ENCODE peak calls at places on chromosomes 3 and 15, in five cellular contexts. C is AG04450, Q is colonic mucosa, N is keratinocyte, U is Panc1. K is an unnamed sample.

GRCh38 chr3:145704020-145704419 is 457.0 kb downstream of the PLOD2 start:
- DNase-seq in C (no peak), Q (no peak), N (no peak), U (no peak), K (no peak)

GRCh38 chr3:155876037-155876436 is 5.6 kb downstream of the GMPS start:
- DNase-seq in C (no peak), Q (no peak), N (no peak), U (no peak), K (no peak)

GRCh38 chr3:169404491-169404890 is 259.0 kb downstream of the MECOM start:
- DNase-seq in C (no peak), Q (no peak), N (no peak), U (no peak), K (no peak)

GRCh38 chr3:50637012-50637411 is 20.1 kb downstream of the MAPKAPK3 start:
- DNase-seq in C (no peak), Q (no peak), N (no peak), U (no peak), K (no peak)

GRCh38 chr3:43180027-43180426 is 74.1 kb upstream of the POMGNT2 start:
- DNase-seq in C (peak; percentile 73), Q (peak; percentile 61), N (peak; percentile 88), U (no peak), K (peak; percentile 91)

GRCh38 chr3:160927620-160928019 is 171.6 kb downstream of the PPM1L start:
- DNase-seq in C (no peak), Q (no peak), N (no peak), U (no peak), K (no peak)

GRCh38 chr3:187130346-187131066 is 8.8 kb downstream of the RPL39L start:
- DNase-seq in C (peak; percentile 10), Q (no peak), N (no peak), U (no peak), K (peak; percentile 53)

GRCh38 chr15:45169608-45170480 is 17.9 kb downstream of the SHF start:
- DNase-seq in C (no peak), Q (no peak), N (no peak), U (no peak), K (no peak)

GRCh38 chr15:31366169-31366734 is 39.6 kb downstream of the KLF13 start:
- DNase-seq in C (no peak), Q (peak; percentile 45), N (no peak), U (no peak), K (no peak)

GRCh38 chr3:186483611-186484340 is 60.4 kb downstream of the CRYGS start:
- DNase-seq in C (no peak), Q (no peak), N (no peak), U (no peak), K (no peak)

GRCh38 chr3:99774467-99774866 is 43.2 kb upstream of the CMSS1 start:
- DNase-seq in C (peak; percentile 23), Q (no peak), N (peak; percentile 93), U (no peak), K (peak; percentile 88)

GRCh38 chr15:86167816-86168215 is 88.1 kb downstream of the AGBL1 start:
- DNase-seq in C (no peak), Q (no peak), N (no peak), U (no peak), K (no peak)

GRCh38 chr15:89096664-89097063 is 8.4 kb downstream of the ABHD2 start:
- DNase-seq in C (no peak), Q (no peak), N (no peak), U (no peak), K (no peak)

GRCh38 chr3:126539558-126540250 is 15.7 kb downstream of the CHST13 start:
- DNase-seq in C (no peak), Q (no peak), N (no peak), U (no peak), K (no peak)

GRCh38 chr15:66751579-66751978 is 49.5 kb downstream of the SMAD6 start:
- DNase-seq in C (no peak), Q (no peak), N (no peak), U (no peak), K (no peak)

GRCh38 chr15:100108346-100108745 is 233.4 kb downstream of the ADAMTS17 start:
- DNase-seq in C (no peak), Q (no peak), N (no peak), U (no peak), K (no peak)

GRCh38 chr3:148175215-148175614 is 522.5 kb upstream of the AGTR1 start:
- DNase-seq in C (no peak), Q (no peak), N (no peak), U (no peak), K (no peak)

GRCh38 chr3:196341142-196341541 is 3.0 kb upstream of the TM4SF19 start:
- DNase-seq in C (no peak), Q (no peak), N (no peak), U (no peak), K (no peak)

GRCh38 chr3:20984594-20985207 is 766.3 kb downstream of the ZNF385D start:
- DNase-seq in C (no peak), Q (no peak), N (no peak), U (no peak), K (no peak)

GRCh38 chr3:10370429-10370828 is 49.5 kb upstream of the SEC13 start:
- DNase-seq in C (peak; percentile 79), Q (no peak), N (no peak), U (no peak), K (no peak)

GRCh38 chr3:44411031-44411645 is 66.3 kb downstream of the ZNF445 start:
- DNase-seq in C (no peak), Q (no peak), N (no peak), U (no peak), K (no peak)

GRCh38 chr15:80818996-80819395 is 39.8 kb downstream of the CEMIP start:
- DNase-seq in C (no peak), Q (no peak), N (no peak), U (no peak), K (no peak)

GRCh38 chr15:74543583-74543982 is 2.6 kb downstream of the ARID3B start:
- DNase-seq in C (no peak), Q (no peak), N (no peak), U (no peak), K (no peak)

GRCh38 chr3:72776-73175 is 123.8 kb upstream of the CHL1 start:
- DNase-seq in C (no peak), Q (no peak), N (no peak), U (no peak), K (no peak)

DNA sequence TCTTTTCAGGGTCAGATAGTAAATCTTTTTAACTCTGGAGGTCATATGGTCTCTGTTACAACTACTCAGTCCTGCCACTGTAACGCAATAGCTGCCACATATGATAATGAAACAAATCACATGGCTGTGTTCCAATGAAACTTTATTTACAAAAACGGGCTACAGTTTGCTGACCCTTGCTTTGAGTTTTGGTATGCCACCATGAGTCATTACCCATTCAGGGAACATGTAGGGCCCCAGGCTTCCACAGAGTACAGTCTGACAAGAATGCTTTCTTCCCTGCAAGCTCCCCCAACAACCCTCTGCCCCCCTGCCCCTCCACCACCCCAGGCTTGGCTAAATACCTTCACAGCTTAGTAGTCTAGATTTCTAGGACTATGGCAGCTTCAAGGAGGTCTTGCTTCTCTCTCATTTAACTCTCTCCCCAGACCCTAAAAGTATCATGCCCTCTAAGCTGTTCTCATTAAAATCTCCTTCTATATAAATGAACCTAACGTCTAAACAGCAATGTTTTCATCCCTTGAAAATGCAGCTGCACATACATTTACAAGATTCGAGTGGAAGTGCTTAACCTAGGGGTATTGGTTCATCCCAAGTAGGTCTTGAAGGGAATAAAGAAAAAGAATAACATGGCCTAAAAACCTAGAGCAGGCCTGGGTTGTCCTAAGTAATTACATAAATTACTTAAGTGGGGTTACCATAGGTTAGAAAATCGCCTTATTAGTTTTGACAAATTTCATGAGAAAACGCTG is 117.8 kb upstream of the PRICKLE2 start:
- DNase-seq in C (peak; percentile 69), Q (no peak), N (peak; percentile 49), U (no peak), K (peak; percentile 70)
- H3K27ac ChIP-seq in C (peak overlapping the region; percentile 47), Q (peak overlapping the region; percentile 44), N (peak overlapping the region; percentile 43), U (no peak overlapping the region), K (peak overlapping the region; percentile 60)

DNA sequence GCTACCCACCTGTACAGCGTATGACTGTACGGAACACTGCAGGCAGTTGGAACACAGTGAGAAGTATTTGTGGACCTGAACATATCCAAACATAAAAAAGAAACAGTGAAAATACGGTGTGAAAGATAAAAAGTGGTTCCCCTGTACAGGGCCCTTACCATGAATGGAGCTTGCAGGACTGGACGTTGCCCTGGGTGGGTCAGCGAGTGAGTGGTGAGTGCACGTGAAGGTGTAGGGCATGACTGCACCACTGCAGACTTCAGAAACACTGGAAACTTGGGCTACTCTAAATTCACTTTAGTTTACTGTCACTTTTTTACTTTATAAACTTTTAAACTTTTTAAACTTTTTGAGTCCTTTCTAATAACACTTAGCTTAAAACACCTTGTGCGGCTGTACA is 71.1 kb upstream of the SLC6A6 start:
- DNase-seq in C (no peak), Q (peak; percentile 79), N (no peak), U (no peak), K (no peak)
- H3K27ac ChIP-seq in C (no peak overlapping the region), Q (no peak overlapping the region), N (no peak overlapping the region), U (no peak overlapping the region), K (no peak overlapping the region)

GRCh38 chr3:51954120-51954519 is 1.1 kb upstream of the GPR62 start:
- DNase-seq in C (no peak), Q (no peak), N (no peak), U (no peak), K (no peak)

GRCh38 chr3:51954713-51955112 is 468 bp upstream of the GPR62 start:
- DNase-seq in C (no peak), Q (no peak), N (no peak), U (no peak), K (no peak)

GRCh38 chr3:51953445-51953844 is 1.7 kb upstream of the GPR62 start:
- DNase-seq in C (peak; percentile 49), Q (no peak), N (no peak), U (no peak), K (no peak)

GRCh38 chr3:51955893-51956770 is 951 bp downstream of the GPR62 start:
- DNase-seq in C (no peak), Q (no peak), N (no peak), U (no peak), K (no peak)

DNA sequence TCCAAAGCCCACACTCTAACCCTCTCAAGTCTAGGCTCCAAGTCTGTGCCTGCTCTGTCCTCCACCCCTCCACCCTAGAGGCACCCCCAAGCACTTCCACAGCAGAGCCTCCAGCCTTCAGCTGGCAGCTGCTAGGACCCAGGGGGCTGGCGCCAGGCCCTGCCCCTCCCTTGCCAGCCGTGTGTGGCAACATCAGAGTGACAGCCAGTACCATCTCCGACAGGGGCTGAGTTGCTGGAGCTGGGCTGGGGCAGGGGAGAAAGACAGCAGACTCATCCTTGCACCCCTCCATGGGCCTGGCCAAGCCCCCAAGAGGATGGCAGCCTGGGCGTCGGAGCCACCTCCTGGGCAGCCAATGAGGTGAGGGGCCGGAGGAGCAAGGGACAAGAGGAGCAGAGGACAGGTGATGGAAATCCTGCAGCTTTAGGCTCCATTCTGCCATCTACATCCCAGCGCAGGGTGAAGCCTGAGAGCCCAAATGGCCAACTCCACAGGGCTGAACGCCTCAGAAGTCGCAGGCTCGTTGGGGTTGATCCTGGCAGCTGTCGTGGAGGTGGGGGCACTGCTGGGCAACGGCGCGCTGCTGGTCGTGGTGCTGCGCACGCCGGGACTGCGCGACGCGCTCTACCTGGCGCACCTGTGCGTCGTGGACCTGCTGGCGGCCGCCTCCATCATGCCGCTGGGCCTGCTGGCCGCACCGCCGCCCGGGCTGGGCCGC is at the start of gene GPR62:
- DNase-seq in C (no peak), Q (no peak), N (no peak), U (no peak), K (no peak)
- H3K27ac ChIP-seq in C (no peak within 1 kb of the TSS), Q (no peak within 1 kb of the TSS), N (no peak within 1 kb of the TSS), U (no peak within 1 kb of the TSS), K (no peak within 1 kb of the TSS)

DNA sequence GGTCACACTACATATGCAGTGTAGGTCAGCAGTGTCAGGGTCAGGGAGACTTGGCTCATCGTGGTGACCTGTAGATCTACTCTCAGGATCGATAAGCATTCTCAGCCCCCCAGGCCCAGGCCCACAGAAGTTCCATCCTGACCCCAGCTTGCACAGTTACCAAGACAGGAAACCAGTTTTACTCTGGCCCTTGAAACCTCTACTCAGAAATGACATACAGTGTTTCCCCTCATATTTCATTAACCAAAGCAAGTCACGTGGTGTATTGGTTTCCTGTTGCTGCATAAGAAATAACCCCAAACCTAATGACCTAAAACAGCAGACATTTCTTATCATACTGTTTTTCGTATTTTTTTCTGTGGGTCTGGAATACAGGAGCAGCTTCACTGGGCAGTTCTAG is 242.2 kb downstream of the SLCO3A1 start:
- DNase-seq in C (no peak), Q (no peak), N (no peak), U (no peak), K (no peak)
- H3K27ac ChIP-seq in C (no peak overlapping the region), Q (no peak overlapping the region), N (no peak overlapping the region), U (no peak overlapping the region), K (no peak overlapping the region)